ENCODE peak calls at places on chromosomes 3 and 15, in ten cellular contexts. J is hippocampal formation, I is AG09319, Z is body of pancreas, A is memory B cell, P is fibroblast of pulmonary artery, K is anterior cingulate cortex, W is pulmonary artery endothelial cell, B is HFFc6, G is neural progenitor cell. X is an unnamed sample.

GRCh38 chr15:62756995-62757360 is 285.6 kb upstream of the TPM1 start:
- DNase-seq in A (no peak), J (no peak), B (no peak), W (no peak), K (no peak), I (no peak), P (no peak), Z (no peak), G (no peak), X (no peak)

GRCh38 chr3:65685621-65686020 is 353.1 kb downstream of the MAGI1 start:
- DNase-seq in P (peak), A (no peak), Z (peak), B (no peak), J (no peak), I (no peak), K (no peak), G (no peak), W (no peak), X (no peak)

GRCh38 chr15:75028991-75029377 is 5.6 kb downstream of the PPCDC start:
- DNase-seq in K (no peak), A (no peak), Z (no peak), I (no peak), B (no peak), J (no peak), W (no peak), P (no peak), G (no peak), X (no peak)

GRCh38 chr15:72968531-72968922 is 83.7 kb upstream of the NEO1 start:
- DNase-seq in J (no peak), W (no peak), P (peak), G (no peak), I (no peak), K (no peak), A (no peak), B (no peak), Z (peak), X (no peak)

GRCh38 chr3:99980606-99981005 is 133.7 kb downstream of the FILIP1L start:
- DNase-seq in P (no peak), B (no peak), G (no peak), W (no peak), A (no peak), Z (no peak), K (no peak), I (no peak), J (no peak), X (no peak)

GRCh38 chr15:60044636-60045273 is 40.6 kb downstream of the FOXB1 start:
- DNase-seq in K (no peak), P (no peak), J (no peak), G (no peak), Z (no peak), I (no peak), B (no peak), W (no peak), A (no peak), X (no peak)

GRCh38 chr3:25831578-25831977 is 41.7 kb downstream of the OXSM start:
- DNase-seq in B (peak), W (no peak), I (no peak), G (peak), K (no peak), A (no peak), Z (no peak), P (peak), J (peak), X (no peak)

GRCh38 chr15:74964794-74965193 is 8.2 kb upstream of the RPP25 start:
- DNase-seq in I (no peak), P (peak), J (no peak), B (peak), W (peak), A (no peak), G (no peak), Z (no peak), K (no peak), X (no peak)

GRCh38 chr3:72171946-72172345 is 387.0 kb upstream of the PROK2 start:
- DNase-seq in J (peak), A (no peak), Z (no peak), B (no peak), I (no peak), P (no peak), G (no peak), W (no peak), K (peak), X (no peak)

GRCh38 chr3:74027121-74027520 is 402.4 kb upstream of the PDZRN3 start:
- DNase-seq in W (no peak), J (no peak), G (no peak), A (no peak), Z (no peak), P (no peak), I (no peak), K (no peak), B (no peak), X (no peak)

GRCh38 chr3:149278911-149279310 is 54.5 kb downstream of the TM4SF18 start:
- DNase-seq in Z (no peak), A (no peak), P (no peak), J (no peak), W (no peak), K (no peak), B (no peak), G (no peak), I (no peak), X (no peak)

GRCh38 chr3:158713094-158713499 is 19.2 kb downstream of the RARRES1 start:
- DNase-seq in J (peak), B (no peak), P (peak), Z (no peak), K (no peak), I (no peak), G (peak), W (peak), A (no peak), X (no peak)

GRCh38 chr3:39361252-39361927 is 21.8 kb upstream of the SLC25A38 start:
- DNase-seq in I (no peak), J (no peak), P (no peak), W (no peak), B (no peak), Z (no peak), K (no peak), G (no peak), A (no peak), X (no peak)

GRCh38 chr3:197392961-197393360 is 94.5 kb upstream of the DLG1 start:
- DNase-seq in J (no peak), I (no peak), A (no peak), P (peak), G (no peak), W (peak), B (no peak), Z (no peak), K (no peak), X (no peak)

GRCh38 chr3:40086890-40087884 is 222.3 kb upstream of the EIF1B start:
- DNase-seq in P (no peak), Z (peak), K (no peak), I (no peak), W (no peak), B (no peak), J (no peak), A (no peak), G (no peak), X (no peak)